ENCODE peak calls at places on chromosomes 7 and 10, in four cellular contexts. N is AG04449, S is cardiac muscle cell, A is A673. W is an unnamed sample.

GRCh38 chr7:893686-894085 is 17.3 kb downstream of the GET4 start:
- DNase-seq in N (no peak), S (no peak), A (no peak), W (no peak)

GRCh38 chr10:101630420-101630920 is 42.3 kb downstream of the DPCD start:
- DNase-seq in N (no peak), S (no peak), A (no peak), W (no peak)

GRCh38 chr7:20343211-20343610 is 12.5 kb downstream of the ITGB8 start:
- DNase-seq in N (no peak), S (peak; percentile 26), A (peak; percentile 29), W (no peak)

GRCh38 chr10:8331896-8332729 is 277.6 kb downstream of the GATA3 start:
- DNase-seq in N (no peak), S (peak; percentile 51), A (peak; percentile 63), W (peak; percentile 65)

GRCh38 chr10:102285134-102285533 is 39.8 kb downstream of the GBF1 start:
- DNase-seq in N (no peak), S (no peak), A (no peak), W (no peak)

GRCh38 chr7:38393874-38394273 is 120.4 kb upstream of the TARP start:
- DNase-seq in N (no peak), S (no peak), A (no peak), W (no peak)

GRCh38 chr10:77247076-77247561 is 390.5 kb downstream of the KCNMA1 start:
- DNase-seq in N (no peak), S (no peak), A (peak; percentile 60), W (peak; percentile 39)

GRCh38 chr7:79298145-79298760 is 155.2 kb downstream of the MAGI2 start:
- DNase-seq in N (no peak), S (peak; percentile 61), A (peak; percentile 55), W (no peak)

GRCh38 chr7:137846588-137847417 is at the start of gene DGKI:
- DNase-seq in N (no peak), S (peak; percentile 59), A (peak; percentile 2), W (no peak)

GRCh38 chr7:44291066-44291732 is 34.2 kb downstream of the CAMK2B start:
- DNase-seq in N (no peak), S (no peak), A (no peak), W (peak; percentile 54)

GRCh38 chr7:44323381-44324203 is 1.8 kb downstream of the CAMK2B start:
- DNase-seq in N (no peak), S (no peak), A (no peak), W (no peak)

DNA sequence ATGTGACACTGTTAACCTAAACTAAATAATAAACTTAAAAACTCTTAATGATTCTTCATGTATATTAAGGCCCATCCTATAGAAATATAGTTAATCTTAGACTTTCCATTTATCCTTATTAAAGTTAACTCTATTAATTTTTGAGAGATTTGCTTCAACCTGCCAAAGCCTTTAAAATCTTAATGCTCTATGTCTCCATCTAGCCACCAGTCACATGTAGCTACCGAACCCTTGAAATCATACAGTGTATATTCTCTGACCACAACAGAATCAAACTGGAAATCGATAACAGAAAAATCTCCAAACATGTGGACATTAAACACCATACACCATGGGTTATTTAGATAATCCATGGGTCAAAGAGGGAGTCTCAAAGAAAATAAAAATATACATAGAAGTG is 51.9 kb downstream of the ASZ1 start:
- DNase-seq in N (no peak), S (no peak), A (no peak), W (no peak)
- TF ChIP-seq CTCF in N (no peak), S (peak; percentile 30), A (peak; percentile 39), W (no peak)

GRCh38 chr10:24650669-24651391 is 72.9 kb downstream of the ARHGAP21 start:
- DNase-seq in N (no peak), S (no peak), A (no peak), W (no peak)

GRCh38 chr10:24652381-24652957 is 71.2 kb downstream of the ARHGAP21 start:
- DNase-seq in N (no peak), S (no peak), A (no peak), W (no peak)

GRCh38 chr10:24651923-24652322 is 71.8 kb downstream of the ARHGAP21 start:
- DNase-seq in N (no peak), S (no peak), A (no peak), W (no peak)
- H3K4me3 ChIP-seq in N (no peak overlapping the region), S (no peak overlapping the region), A (no peak overlapping the region), W (no peak overlapping the region)

DNA sequence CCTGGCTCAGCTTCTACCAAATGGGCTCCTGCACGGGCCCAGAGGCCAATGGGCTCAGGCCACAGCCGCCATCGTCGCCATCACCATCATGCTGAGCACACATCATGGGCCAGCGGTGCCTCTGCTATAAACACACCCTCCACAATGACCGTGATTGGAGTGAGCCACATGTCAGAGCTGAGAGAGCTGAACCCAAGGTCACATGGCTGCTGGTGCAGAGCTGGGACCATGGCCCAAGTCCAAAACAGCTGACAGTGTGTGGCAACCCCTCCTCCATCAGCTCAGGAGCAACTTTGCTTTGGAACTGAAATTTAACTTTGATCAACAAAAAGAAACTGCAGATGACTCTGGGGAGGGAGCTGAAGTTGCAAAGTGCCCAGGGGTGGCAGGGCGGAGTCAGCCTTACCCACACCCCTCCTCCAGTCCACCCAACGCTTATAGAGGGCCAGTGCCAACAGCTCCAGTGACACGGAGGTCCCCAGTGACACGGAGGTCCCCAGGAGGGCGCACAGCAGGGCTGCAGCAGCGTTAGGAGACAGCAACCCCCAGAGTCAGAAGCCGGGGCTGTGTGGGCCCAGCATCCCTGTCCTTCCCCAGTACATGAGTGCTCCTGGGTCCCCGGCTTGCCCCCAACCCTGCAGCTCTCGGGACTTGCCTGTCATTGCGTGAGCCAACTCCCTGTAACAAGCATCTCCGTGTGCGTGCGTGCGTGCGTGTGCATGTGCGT is 249.6 kb downstream of the ELFN1 start:
- DNase-seq in N (no peak), S (peak; percentile 43), A (no peak), W (no peak)
- TF ChIP-seq CTCF in N (no peak), S (no peak), A (no peak), W (no peak)

DNA sequence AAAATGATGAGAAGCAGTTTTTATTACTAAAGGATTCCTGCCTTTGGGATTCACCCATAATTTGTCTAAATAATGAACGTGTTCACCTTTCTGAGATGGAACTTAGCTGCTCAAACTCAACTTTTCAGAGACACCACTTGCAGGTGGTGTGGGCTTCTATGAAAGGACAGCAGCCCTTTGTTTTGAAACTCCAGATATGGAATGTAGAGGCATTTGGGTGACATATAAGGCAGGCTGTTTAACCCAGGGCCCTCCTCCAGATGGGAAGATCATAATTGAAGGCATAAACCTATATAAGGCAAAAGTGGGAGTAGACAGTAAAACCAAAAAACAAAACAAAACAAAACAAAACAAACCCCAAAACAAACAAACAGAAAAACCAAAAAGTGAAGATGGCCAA is 11.9 kb upstream of the HUS1 start:
- DNase-seq in N (no peak), S (no peak), A (no peak), W (no peak)
- H3K4me3 ChIP-seq in N (no peak overlapping the region), S (no peak overlapping the region), A (peak overlapping the region; percentile 40), W (peak overlapping the region; percentile 57)

DNA sequence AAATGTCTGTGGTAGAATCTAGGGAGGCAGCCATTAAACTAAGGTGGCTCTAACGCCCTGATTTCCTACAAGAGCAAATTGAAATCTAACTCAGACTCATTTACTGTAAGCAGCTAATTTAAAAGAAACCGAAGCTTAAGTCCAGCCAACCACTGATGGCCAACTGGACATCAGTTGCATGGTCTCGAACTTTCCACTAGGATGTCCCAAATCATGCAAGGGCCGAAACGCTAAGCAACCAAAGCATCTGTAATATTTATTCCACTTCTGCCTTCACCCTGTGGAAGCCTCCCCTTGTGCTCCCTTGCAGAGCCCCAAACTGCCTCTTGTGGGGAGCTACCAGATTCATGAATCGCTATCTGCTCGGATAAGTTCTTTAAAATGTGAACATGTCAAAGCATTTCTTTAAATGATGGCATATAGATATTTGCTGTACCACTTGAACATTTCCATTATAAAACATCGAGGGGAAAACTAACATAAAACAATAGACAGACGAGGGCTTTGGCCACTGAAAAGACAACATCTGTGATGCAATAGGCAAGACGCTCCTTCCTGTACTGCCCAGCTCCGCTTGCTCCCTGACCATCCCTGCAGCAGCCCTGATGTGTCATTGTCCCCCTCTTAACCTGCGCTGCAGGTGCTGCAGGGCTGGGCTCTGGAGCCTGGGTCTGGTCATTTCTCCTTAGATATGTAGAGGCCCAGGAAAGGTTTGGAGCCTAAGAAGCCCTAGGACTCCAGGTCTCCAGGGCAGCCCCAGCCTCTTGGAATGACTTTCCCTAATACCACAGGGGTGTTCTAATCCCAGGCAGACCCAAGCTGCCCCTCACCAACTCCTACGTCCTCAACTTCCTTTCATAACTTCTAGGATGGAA is 2.9 kb upstream of the RBP3 start:
- DNase-seq in N (no peak), S (no peak), A (no peak), W (peak; percentile 33)
- TF ChIP-seq CTCF in N (no peak), S (no peak), A (no peak), W (no peak)

GRCh38 chr7:12771378-12771877 is 84.0 kb downstream of the ARL4A start:
- DNase-seq in N (no peak), S (no peak), A (peak; percentile 41), W (no peak)
- H3K4me3 ChIP-seq in N (no peak overlapping the region), S (no peak overlapping the region), A (peak overlapping the region; percentile 23), W (no peak overlapping the region)

GRCh38 chr7:11427686-11428273 is 404.2 kb downstream of the THSD7A start:
- DNase-seq in N (peak; percentile 5), S (peak; percentile 66), A (peak; percentile 74), W (no peak)
- TF ChIP-seq CTCF in N (peak; percentile 43), S (peak; percentile 77), A (peak; percentile 87), W (peak; percentile 37)